ENCODE peak calls at places on chromosome 19, in eight cellular contexts. D, H, A, I, Z, C, K and B are unnamed samples.

GRCh38 chr19:45640849-45641273 is 1.7 kb upstream of the EML2 start:
- DNase-seq in D (no peak), H (peak), A (no peak), I (no peak), Z (no peak), C (peak), K (no peak), B (peak)

GRCh38 chr19:3644351-3645066 is 17.9 kb upstream of the CACTIN start:
- DNase-seq in D (no peak), H (peak), A (no peak), I (peak), Z (peak), C (no peak), K (no peak), B (no peak)

GRCh38 chr19:24166055-24166454 is 79.1 kb downstream of the ZNF254 start:
- DNase-seq in D (peak), H (no peak), A (no peak), I (no peak), Z (no peak), C (no peak), K (no peak), B (no peak)

GRCh38 chr19:45601524-45602522 is at the start of gene GPR4:
- DNase-seq in D (no peak), H (no peak), A (no peak), I (no peak), Z (no peak), C (no peak), K (no peak), B (no peak)

GRCh38 chr19:41409288-41409687 is 11.7 kb downstream of the BCKDHA start:
- DNase-seq in D (peak), H (peak), A (no peak), I (no peak), Z (no peak), C (no peak), K (no peak), B (no peak)

GRCh38 chr19:32677657-32678056 is 2.0 kb downstream of the RGS9BP start:
- DNase-seq in D (peak), H (no peak), A (no peak), I (no peak), Z (no peak), C (no peak), K (no peak), B (no peak)

GRCh38 chr19:1998712-1999708 is 16.5 kb downstream of the BTBD2 start:
- DNase-seq in D (no peak), H (no peak), A (no peak), I (no peak), Z (no peak), C (no peak), K (no peak), B (no peak)

GRCh38 chr19:19997656-19998268 is 41.5 kb downstream of the ZNF682 start:
- DNase-seq in D (peak), H (no peak), A (peak), I (no peak), Z (no peak), C (peak), K (peak), B (peak)

GRCh38 chr19:46955114-46955812 is 64.4 kb upstream of the NPAS1 start:
- DNase-seq in D (peak), H (no peak), A (no peak), I (no peak), Z (no peak), C (no peak), K (no peak), B (no peak)

GRCh38 chr19:43754312-43754561 is 525 bp downstream of the SMG9 start:
- DNase-seq in D (no peak), H (no peak), A (peak), I (no peak), Z (no peak), C (no peak), K (no peak), B (no peak)

GRCh38 chr19:18847516-18848463 is 16.0 kb downstream of the UPF1 start:
- DNase-seq in D (peak), H (no peak), A (no peak), I (no peak), Z (no peak), C (no peak), K (no peak), B (no peak)

GRCh38 chr19:18879579-18880373 is 16.2 kb downstream of the CERS1 start:
- DNase-seq in D (peak), H (peak), A (no peak), I (no peak), Z (no peak), C (peak), K (no peak), B (peak)

GRCh38 chr19:28010656-28011055 is 1202.3 kb downstream of the UQCRFS1 start:
- DNase-seq in D (no peak), H (no peak), A (no peak), I (no peak), Z (no peak), C (no peak), K (no peak), B (no peak)